ENCODE peak calls at places on chromosomes 13 and 19, in ten cellular contexts. E is stimulated activated CD4-positive, alpha-beta T cell treated with anti-CD3 and anti-CD28 coated beads, TNF-alpha, amount 100 ng/mL, for 48 hours; S is activated CD4-positive, alpha-beta T cell treated with anti-CD3 and anti-CD28 coated beads, Interleukin-2, amount 10 ng/mL, durations not matched to agents 7 days and 5 days; W is hypothalamus; M is T-helper 1 cell; H is activated naive CD4-positive, alpha-beta T cell; J is cerebellar nuclear complex; U is heart right ventricle; Z is Caco-2; B is MCF 10A. R is an unnamed sample.

GRCh38 chr19:13054605-13055212 is 47.9 kb downstream of the LYL1 start:
- DNase-seq in E (no peak), S (no peak), W (no peak), M (no peak), H (no peak), J (no peak), U (no peak), Z (no peak), B (no peak), R (no peak)

GRCh38 chr13:99214232-99214631 is 13.6 kb downstream of the UBAC2 start:
- DNase-seq in E (peak), S (no peak), W (no peak), M (no peak), H (no peak), J (no peak), U (no peak), Z (no peak), B (no peak), R (no peak)

GRCh38 chr13:43180837-43181236 is 157.5 kb downstream of the DNAJC15 start:
- DNase-seq in E (no peak), S (no peak), W (no peak), M (no peak), H (no peak), J (no peak), U (no peak), Z (no peak), B (no peak), R (no peak)

GRCh38 chr13:23470706-23471610 is 37.5 kb upstream of the SACS start:
- DNase-seq in E (no peak), S (no peak), W (no peak), M (no peak), H (no peak), J (no peak), U (no peak), Z (no peak), B (no peak), R (no peak)

GRCh38 chr13:66313408-66313807 is 916.7 kb downstream of the PCDH9 start:
- DNase-seq in E (no peak), S (no peak), W (no peak), M (no peak), H (no peak), J (no peak), U (no peak), Z (no peak), B (peak), R (no peak)

GRCh38 chr13:113742000-113742441 is 17.0 kb upstream of the TMEM255B start:
- DNase-seq in E (no peak), S (peak), W (no peak), M (no peak), H (no peak), J (no peak), U (no peak), Z (peak), B (peak), R (no peak)

GRCh38 chr13:28173793-28174192 is 35.4 kb downstream of the PAN3 start:
- DNase-seq in E (no peak), S (no peak), W (no peak), M (no peak), H (no peak), J (no peak), U (no peak), Z (no peak), B (peak), R (no peak)

GRCh38 chr19:48149430-48149829 is 20.7 kb downstream of the LIG1 start:
- DNase-seq in E (no peak), S (no peak), W (no peak), M (no peak), H (no peak), J (no peak), U (no peak), Z (no peak), B (no peak), R (no peak)

GRCh38 chr19:31448221-31448657 is 99.0 kb upstream of the TSHZ3 start:
- DNase-seq in E (no peak), S (no peak), W (no peak), M (no peak), H (no peak), J (no peak), U (peak), Z (no peak), B (no peak), R (peak)

GRCh38 chr13:84431646-84432045 is 549.4 kb upstream of the SLITRK1 start:
- DNase-seq in E (no peak), S (no peak), W (no peak), M (no peak), H (no peak), J (no peak), U (no peak), Z (no peak), B (no peak), R (no peak)

GRCh38 chr13:44148159-44148929 is 225.3 kb upstream of the SERP2 start:
- DNase-seq in E (no peak), S (no peak), W (no peak), M (no peak), H (no peak), J (no peak), U (no peak), Z (no peak), B (peak), R (no peak)

GRCh38 chr13:50693755-50694154 is 149.7 kb downstream of the DLEU7 start:
- DNase-seq in E (no peak), S (no peak), W (no peak), M (no peak), H (no peak), J (no peak), U (peak), Z (no peak), B (no peak), R (no peak)

GRCh38 chr13:44932850-44933251 is 56.4 kb downstream of the NUFIP1 start:
- DNase-seq in E (no peak), S (no peak), W (no peak), M (no peak), H (no peak), J (no peak), U (peak), Z (no peak), B (peak), R (peak)

GRCh38 chr19:51712461-51713081 is 11.2 kb downstream of the HAS1 start:
- DNase-seq in E (no peak), S (no peak), W (no peak), M (no peak), H (no peak), J (no peak), U (no peak), Z (no peak), B (peak), R (no peak)

GRCh38 chr13:41193919-41194824 is at the start of gene KBTBD7:
- DNase-seq in E (peak), S (peak), W (peak), M (peak), H (peak), J (peak), U (peak), Z (peak), B (peak), R (peak)

GRCh38 chr19:8494158-8494557 is 8.3 kb downstream of the PRAM1 start:
- DNase-seq in E (no peak), S (no peak), W (no peak), M (no peak), H (no peak), J (no peak), U (no peak), Z (no peak), B (no peak), R (no peak)

GRCh38 chr19:42132851-42133528 is 744 bp upstream of the POU2F2 start:
- DNase-seq in E (peak), S (peak), W (peak), M (peak), H (peak), J (no peak), U (peak), Z (peak), B (peak), R (no peak)